ENCODE peak calls at places on chromosome 2, in four cellular contexts. A is mesendoderm, L is IMR-90, Y is neuronal stem cell. I is an unnamed sample.
A peak's percentile ranks its signal among the peaks of the same experiment; 100 is the strongest.

GRCh38 chr2:207352978-207353377 is 176.8 kb upstream of the CREB1 start:
- DNase-seq in Y (no peak), A (peak; percentile 37), L (peak; percentile 20), I (no peak)

GRCh38 chr2:80002112-80002511 is 302.4 kb downstream of the LRRTM1 start:
- DNase-seq in A (no peak), L (no peak), Y (no peak), I (no peak)

GRCh38 chr2:240398711-240399267 is 36.7 kb upstream of the GPC1 start:
- DNase-seq in L (no peak), A (no peak), Y (no peak), I (peak; percentile 22)

GRCh38 chr2:156356006-156356764 is 23.7 kb upstream of the NR4A2 start:
- DNase-seq in Y (no peak), A (no peak), L (peak; percentile 75), I (no peak)

GRCh38 chr2:241123816-241124536 is 21.9 kb upstream of the MTERF4 start:
- DNase-seq in Y (no peak), L (no peak), A (no peak), I (no peak)

GRCh38 chr2:66145490-66145889 is 289.4 kb upstream of the MEIS1 start:
- DNase-seq in L (no peak), A (no peak), Y (no peak), I (no peak)

GRCh38 chr2:241204490-241204889 is 16.0 kb downstream of the ANO7 start:
- DNase-seq in Y (no peak), L (no peak), A (no peak), I (no peak)

GRCh38 chr2:29726976-29727375 is 194.4 kb downstream of the ALK start:
- DNase-seq in Y (peak; percentile 8), L (no peak), A (peak; percentile 10), I (no peak)

GRCh38 chr2:230824406-230824978 is 40.2 kb upstream of the ITM2C start:
- DNase-seq in L (peak; percentile 81), Y (peak; percentile 89), A (peak; percentile 92), I (peak; percentile 82)

GRCh38 chr2:180662555-180662954 is 317.9 kb upstream of the UBE2E3 start:
- DNase-seq in A (no peak), Y (no peak), L (no peak), I (no peak)

GRCh38 chr2:241496003-241496707 is 12.2 kb downstream of the STK25 start:
- DNase-seq in A (no peak), Y (no peak), L (no peak), I (no peak)

GRCh38 chr2:18077211-18077610 is 198.7 kb downstream of the KCNS3 start:
- DNase-seq in Y (no peak), L (no peak), A (no peak), I (no peak)

GRCh38 chr2:188746727-188747126 is 227.4 kb upstream of the COL3A1 start:
- DNase-seq in L (peak; percentile 52), A (no peak), Y (no peak), I (no peak)

GRCh38 chr2:208047840-208048239 is 22.5 kb upstream of the PLEKHM3 start:
- DNase-seq in Y (no peak), L (no peak), A (no peak), I (peak; percentile 16)

GRCh38 chr2:232486558-232487384 is 863 bp downstream of the ECEL1 start:
- DNase-seq in L (no peak), A (no peak), Y (no peak), I (peak; percentile 49)

GRCh38 chr2:160736148-160736547 is 242.5 kb upstream of the RBMS1 start:
- DNase-seq in L (no peak), Y (no peak), A (peak; percentile 52), I (no peak)

GRCh38 chr2:44450082-44450481 is 88.3 kb downstream of the CAMKMT start:
- DNase-seq in L (no peak), Y (peak; percentile 79), A (no peak), I (no peak)
- H3K23ac ChIP-seq in L (no peak overlapping the region), Y (no peak overlapping the region), A (no peak overlapping the region), I (no peak overlapping the region)

DNA sequence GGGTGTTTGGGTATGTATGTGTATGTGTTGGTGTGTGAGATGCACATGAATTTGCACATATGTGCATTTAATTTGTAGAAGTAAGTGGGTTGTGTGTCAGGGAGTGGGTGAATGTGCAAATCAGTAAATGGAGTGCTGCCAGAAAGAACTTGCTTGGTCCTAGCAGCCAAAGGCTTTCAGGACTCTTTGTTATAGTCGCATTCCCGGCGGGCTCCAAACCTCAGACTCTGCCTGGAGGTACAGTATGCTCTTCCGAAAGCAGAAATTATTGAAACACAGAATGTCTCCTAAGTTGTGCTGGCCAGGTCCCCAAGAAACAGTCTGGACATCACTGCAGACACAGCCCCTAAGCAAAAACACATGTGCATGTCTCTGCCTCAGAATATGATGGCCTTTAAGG is 232.4 kb downstream of the INSIG2 start:
- DNase-seq in Y (no peak), L (no peak), A (no peak), I (no peak)
- H2BK120ac ChIP-seq in Y (no peak overlapping the region), L (no peak overlapping the region), A (no peak overlapping the region), I (no peak overlapping the region)

GRCh38 chr2:74044999-74045398 is 60.3 kb downstream of the TET3 start:
- DNase-seq in Y (no peak), L (no peak), A (no peak), I (no peak)

GRCh38 chr2:74047152-74047551 is 62.4 kb downstream of the TET3 start:
- DNase-seq in A (no peak), L (no peak), Y (no peak), I (no peak)

GRCh38 chr2:74043345-74044329 is 58.9 kb downstream of the TET3 start:
- DNase-seq in A (peak; percentile 90), Y (no peak), L (no peak), I (no peak)

GRCh38 chr2:74046441-74046840 is 61.7 kb downstream of the TET3 start:
- DNase-seq in Y (no peak), L (no peak), A (no peak), I (no peak)

GRCh38 chr2:74045454-74045853 is 60.7 kb downstream of the TET3 start:
- DNase-seq in Y (no peak), A (no peak), L (peak; percentile 66), I (no peak)
- H3K23ac ChIP-seq in Y (no peak overlapping the region), A (no peak overlapping the region), L (no peak overlapping the region), I (no peak overlapping the region)

GRCh38 chr2:187502467-187502866 is 51.8 kb downstream of the TFPI start:
- DNase-seq in A (no peak), Y (no peak), L (no peak), I (no peak)

GRCh38 chr2:187504312-187504921 is 49.8 kb downstream of the TFPI start:
- DNase-seq in Y (no peak), L (no peak), A (peak; percentile 76), I (no peak)

GRCh38 chr2:187500585-187501359 is 52.7 kb upstream of the CALCRL start:
- DNase-seq in L (peak; percentile 84), Y (no peak), A (peak; percentile 83), I (peak; percentile 35)

GRCh38 chr2:187506416-187506815 is 47.8 kb downstream of the TFPI start:
- DNase-seq in Y (no peak), A (no peak), L (no peak), I (no peak)

GRCh38 chr2:187505064-187505672 is 49.1 kb downstream of the TFPI start:
- DNase-seq in L (no peak), A (no peak), Y (no peak), I (no peak)
- H2BK120ac ChIP-seq in L (no peak overlapping the region), A (peak overlapping the region; percentile 92), Y (no peak overlapping the region), I (no peak overlapping the region)

GRCh38 chr2:191376981-191377629 is 131.9 kb downstream of the MYO1B start:
- DNase-seq in Y (no peak), L (peak; percentile 93), A (peak; percentile 85), I (no peak)
- H3K23ac ChIP-seq in Y (no peak overlapping the region), L (no peak overlapping the region), A (no peak overlapping the region), I (no peak overlapping the region)

GRCh38 chr2:237701859-237702370 is 74.5 kb downstream of the LRRFIP1 start:
- DNase-seq in Y (no peak), A (no peak), L (no peak), I (no peak)

GRCh38 chr2:237702439-237703397 is 75.3 kb downstream of the LRRFIP1 start:
- DNase-seq in Y (no peak), L (peak; percentile 75), A (peak; percentile 91), I (peak; percentile 77)

GRCh38 chr2:237699870-237700582 is 72.6 kb downstream of the LRRFIP1 start:
- DNase-seq in Y (no peak), A (no peak), L (no peak), I (no peak)

GRCh38 chr2:237700583-237701032 is 73.2 kb downstream of the LRRFIP1 start:
- DNase-seq in Y (no peak), A (no peak), L (peak; percentile 91), I (no peak)

GRCh38 chr2:237701033-237701858 is 73.9 kb downstream of the LRRFIP1 start:
- DNase-seq in A (no peak), L (no peak), Y (no peak), I (no peak)
- H2BK120ac ChIP-seq in A (no peak overlapping the region), L (peak overlapping the region; percentile 64), Y (no peak overlapping the region), I (no peak overlapping the region)

DNA sequence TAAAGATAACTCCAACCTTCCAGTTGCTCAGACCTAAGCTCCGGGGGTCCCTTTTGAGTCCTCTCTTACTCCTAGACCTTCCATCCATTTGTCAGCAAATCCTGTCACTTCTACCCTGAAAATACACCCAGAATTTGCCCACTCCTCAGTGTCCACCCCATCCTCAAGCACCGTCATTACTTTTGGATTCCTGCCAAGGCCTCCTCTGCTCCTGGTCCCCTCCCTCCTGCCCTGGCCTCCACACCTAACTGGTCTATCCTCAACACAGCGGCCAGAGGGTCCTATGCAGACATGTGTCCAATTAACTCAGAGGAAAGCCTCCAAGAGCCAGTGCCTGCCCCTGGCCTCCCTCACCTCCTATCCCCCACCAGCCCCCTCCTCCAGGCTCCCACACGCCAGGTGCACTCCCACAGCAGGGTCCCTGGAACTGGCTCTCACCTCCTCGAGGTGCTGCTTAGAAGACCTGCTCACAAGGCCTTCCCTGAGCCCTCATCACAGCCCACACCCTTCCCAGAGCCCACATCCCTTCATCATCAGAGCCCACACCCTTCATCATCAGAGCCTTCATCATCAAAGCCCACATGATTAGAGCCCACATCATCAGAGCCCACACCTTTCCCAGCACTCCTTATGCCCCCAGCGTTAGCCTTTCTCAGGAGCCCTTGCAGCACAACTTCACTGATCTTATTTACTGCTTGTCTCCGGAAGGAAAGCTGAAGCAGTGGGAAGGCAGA is 20.4 kb downstream of the FAM178B start:
- DNase-seq in L (no peak), Y (no peak), A (no peak), I (no peak)
- H3K23ac ChIP-seq in L (no peak overlapping the region), Y (no peak overlapping the region), A (no peak overlapping the region), I (no peak overlapping the region)

DNA sequence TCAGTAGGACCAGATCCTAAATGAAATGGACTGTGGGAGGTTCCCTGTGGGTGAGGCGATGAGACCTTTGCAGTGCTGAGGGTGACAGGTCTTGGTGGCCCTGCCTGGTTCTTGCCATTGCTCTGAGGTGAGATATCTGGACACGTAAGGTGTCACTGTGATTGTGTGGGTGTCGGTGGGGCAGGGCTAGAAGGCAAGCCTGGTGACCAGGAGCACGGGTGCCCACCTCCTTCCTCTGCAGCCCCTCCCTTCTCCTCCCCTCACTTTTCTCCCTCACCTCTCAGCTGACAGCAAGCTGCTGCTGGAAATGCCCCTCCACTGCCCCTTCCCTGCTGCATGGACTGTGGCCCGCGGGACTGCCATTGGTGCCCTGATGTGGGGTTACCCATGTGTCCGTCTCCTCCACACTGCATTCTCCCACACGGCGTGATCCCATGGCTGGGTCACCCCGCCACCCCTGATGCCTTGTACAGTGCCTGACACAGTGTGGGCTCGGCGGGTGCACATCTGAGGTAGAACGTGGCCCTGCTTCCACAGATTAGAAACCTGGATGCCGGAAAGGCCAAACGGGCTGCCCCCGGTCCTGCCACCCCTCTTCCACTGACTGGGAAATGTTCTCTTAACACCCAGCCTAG is 55.5 kb upstream of the FOSL2 start:
- DNase-seq in Y (no peak), A (no peak), L (no peak), I (no peak)
- H2BK120ac ChIP-seq in Y (peak overlapping the region; percentile 13), A (no peak overlapping the region), L (no peak overlapping the region), I (no peak overlapping the region)

I was measured in H9.